ENCODE peak calls at places on chromosomes 12 and 14, in six cellular contexts. D is ascending aorta, E is cardiac fibroblast, A is nephron progenitor cell, H is body of pancreas, N is neural progenitor cell. Z is an unnamed sample.

GRCh38 chr12:131021142-131021541 is 67.4 kb downstream of the ADGRD1 start:
- DNase-seq in N (no peak), A (peak), E (no peak), H (no peak), D (no peak), Z (no peak)

GRCh38 chr12:56221233-56221756 is 427 bp downstream of the RNF41 start:
- DNase-seq in H (peak), A (peak), D (no peak), N (peak), E (peak), Z (peak)

GRCh38 chr14:29930283-29930682 is 2.6 kb upstream of the PRKD1 start:
- DNase-seq in N (no peak), D (no peak), H (no peak), A (no peak), E (peak), Z (peak)

GRCh38 chr12:76623929-76624328 is 64.4 kb upstream of the OSBPL8 start:
- DNase-seq in E (peak), D (no peak), A (no peak), H (no peak), N (no peak), Z (no peak)

GRCh38 chr12:48827513-48828096 is 9.3 kb downstream of the CACNB3 start:
- DNase-seq in A (no peak), E (no peak), H (no peak), D (no peak), N (no peak), Z (no peak)

GRCh38 chr14:69354383-69355154 is 43.5 kb downstream of the ERH start:
- DNase-seq in E (no peak), A (no peak), N (no peak), H (no peak), D (no peak), Z (no peak)

GRCh38 chr12:125149160-125150108 is 84.2 kb downstream of the AACS start:
- DNase-seq in E (no peak), N (no peak), H (no peak), A (no peak), D (no peak), Z (no peak)

GRCh38 chr12:132602578-132603239 is 7.7 kb downstream of the LRCOL1 start:
- DNase-seq in N (peak), H (no peak), E (no peak), D (no peak), A (peak), Z (peak)

GRCh38 chr12:131390408-131391100 is 320.3 kb upstream of the SFSWAP start:
- DNase-seq in D (no peak), A (peak), N (peak), H (no peak), E (no peak), Z (no peak)

GRCh38 chr14:101055776-101056374 is 152.4 kb upstream of the RTL1 start:
- DNase-seq in H (no peak), A (no peak), D (no peak), N (no peak), E (peak), Z (no peak)

GRCh38 chr12:121005346-121005815 is 10.9 kb downstream of the C12orf43 start:
- DNase-seq in N (peak), D (no peak), A (peak), H (peak), E (peak), Z (peak)

GRCh38 chr12:110689601-110690430 is 901 bp upstream of the HVCN1 start:
- DNase-seq in N (peak), E (peak), H (no peak), A (no peak), D (no peak), Z (no peak)

GRCh38 chr14:64628940-64629403 is 75.3 kb upstream of the PLEKHG3 start:
- DNase-seq in D (no peak), E (peak), N (no peak), A (no peak), H (no peak), Z (peak)

GRCh38 chr12:132517013-132517739 is 27.2 kb downstream of the FBRSL1 start:
- DNase-seq in A (no peak), H (peak), E (no peak), N (no peak), D (no peak), Z (no peak)

GRCh38 chr14:28765907-28766504 is 581 bp upstream of the FOXG1 start:
- DNase-seq in N (peak), E (no peak), D (no peak), A (peak), H (no peak), Z (no peak)

GRCh38 chr14:44895716-44896115 is 66.0 kb downstream of the KLHL28 start:
- DNase-seq in N (no peak), D (no peak), H (no peak), E (peak), A (no peak), Z (peak)

GRCh38 chr12:22543246-22544037 is 900 bp downstream of the C2CD5 start:
- DNase-seq in D (no peak), A (peak), N (peak), H (peak), E (peak), Z (no peak)

DNA sequence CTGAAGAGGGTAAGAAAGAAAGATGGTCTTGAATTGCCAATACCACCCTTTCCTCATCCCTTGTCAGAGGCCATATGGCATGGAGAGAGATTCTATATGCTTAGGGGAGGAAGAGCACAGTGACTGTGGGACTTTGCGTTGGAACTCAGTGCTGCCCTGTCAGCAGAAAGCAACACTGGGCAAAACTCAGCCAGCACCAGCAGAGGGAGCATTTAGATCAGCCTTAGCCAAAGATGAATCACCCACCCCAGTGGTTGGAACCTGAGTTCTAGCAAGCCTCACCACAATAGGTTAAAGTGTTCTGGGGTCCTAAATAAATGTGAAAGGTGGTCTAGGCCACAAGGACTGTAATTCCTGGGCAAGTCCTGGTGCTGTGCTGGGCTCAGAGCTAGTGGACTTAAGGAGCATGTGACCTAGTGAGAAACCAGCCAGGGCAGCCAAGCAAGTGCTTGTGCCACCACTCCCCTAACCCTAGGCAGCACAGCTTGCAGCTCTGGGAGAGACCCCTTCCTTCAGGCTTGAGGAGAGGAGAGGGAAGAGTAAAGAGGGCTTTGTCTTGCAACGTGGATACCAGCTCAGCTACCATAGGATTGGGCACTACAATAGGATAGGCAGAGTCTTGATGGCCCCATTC is 11.4 kb upstream of the BCAT1 start:
- DNase-seq in H (peak), N (peak), D (no peak), A (peak), E (peak), Z (peak)
- TF ChIP-seq CTCF in H (peak), N (peak), D (peak), A (peak), E (peak), Z (peak)

DNA sequence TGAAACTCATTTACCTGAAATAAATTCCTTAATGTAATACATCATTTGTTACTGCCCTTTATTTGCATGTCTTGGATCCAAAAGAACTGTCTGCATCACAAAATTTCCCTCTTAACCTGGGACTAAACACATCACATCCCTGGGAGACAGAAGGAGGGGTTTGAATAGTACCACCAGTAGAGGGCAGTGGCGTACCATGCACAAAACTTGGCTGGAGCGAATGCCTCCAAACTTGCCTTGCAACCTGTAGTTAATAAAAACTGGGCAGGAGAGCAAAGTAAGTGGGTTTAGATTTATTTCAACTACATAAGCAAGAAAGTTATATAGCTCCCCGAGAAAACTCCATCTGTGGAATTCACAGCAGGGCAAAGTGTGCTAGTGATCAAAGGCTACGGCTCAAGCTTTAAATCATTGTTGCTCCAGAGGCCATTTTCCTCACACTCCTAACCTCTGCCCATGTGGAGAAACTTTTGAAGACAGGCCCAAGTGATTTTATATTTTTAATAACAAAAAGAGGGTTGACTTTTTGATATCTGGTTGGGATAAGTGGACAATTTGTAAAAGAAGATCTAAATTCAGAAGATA is 1176.7 kb upstream of the SEL1L start:
- DNase-seq in E (peak), A (peak), H (peak), D (no peak), N (peak), Z (peak)
- TF ChIP-seq CTCF in E (peak), A (peak), H (peak), D (peak), N (peak), Z (peak)

DNA sequence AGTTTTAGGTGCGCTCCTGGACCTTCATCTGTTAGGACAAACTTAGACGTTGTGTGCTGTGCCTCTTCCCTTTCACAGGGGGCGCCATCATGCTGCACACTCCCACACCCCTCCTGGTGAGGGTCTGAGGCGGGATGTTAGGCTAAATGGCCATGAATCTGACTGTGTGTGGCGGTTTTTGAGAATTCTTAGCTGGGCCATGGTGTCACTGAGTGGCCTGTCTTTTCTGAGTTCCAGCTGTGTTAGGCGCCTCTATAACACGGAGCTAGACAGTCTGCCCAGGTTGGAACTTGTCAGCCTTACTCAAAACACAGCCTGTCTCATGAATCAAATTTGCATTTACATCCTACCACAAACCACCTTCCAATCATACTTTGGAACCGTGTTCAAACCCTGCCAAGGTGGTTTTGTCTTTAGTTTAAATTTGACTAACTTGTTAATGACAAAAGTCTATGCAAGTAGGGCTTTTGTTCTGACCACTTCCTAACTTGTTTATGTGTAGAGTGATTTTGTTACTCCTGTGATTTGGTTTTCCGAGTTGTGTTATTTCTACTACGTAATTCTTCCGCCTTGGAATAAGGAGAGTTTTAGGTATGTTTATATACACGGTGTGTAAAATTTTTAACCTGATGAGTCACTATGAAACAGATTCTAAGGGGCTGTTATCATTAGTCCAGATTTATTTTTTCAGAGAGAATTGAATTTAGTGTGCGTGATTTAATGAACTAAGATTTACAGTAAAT is 19.6 kb downstream of the ACVR1B start:
- DNase-seq in E (peak), D (no peak), A (peak), N (peak), H (no peak), Z (no peak)
- TF ChIP-seq CTCF in E (peak), D (peak), A (peak), N (peak), H (peak), Z (peak)

DNA sequence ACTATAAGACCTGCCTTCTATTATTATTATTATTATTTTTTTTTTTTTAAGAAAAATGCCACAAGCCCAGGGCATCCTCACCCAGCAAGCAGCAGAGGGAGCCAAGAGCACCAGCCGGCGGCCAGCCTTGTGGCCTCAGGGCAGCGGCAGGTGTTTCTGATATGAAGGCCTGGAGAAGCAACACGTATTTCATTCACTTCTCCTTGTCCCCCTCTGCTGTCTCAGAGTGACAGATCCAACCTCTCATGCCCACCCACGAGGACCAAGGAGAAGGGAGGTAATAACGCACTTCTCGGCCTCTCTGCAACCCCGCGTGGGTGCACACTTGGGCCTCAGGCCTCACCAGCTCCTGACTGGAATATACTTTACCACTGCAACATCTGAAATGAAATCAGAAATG is 25.4 kb downstream of the CDC42BPB start:
- DNase-seq in D (no peak), A (no peak), E (no peak), H (no peak), N (peak), Z (no peak)
- TF ChIP-seq CTCF in D (peak), A (no peak), E (no peak), H (no peak), N (peak), Z (peak)

Z was measured in brain microvascular endothelial cell.